ENCODE peak calls at places on chromosomes 12 and 14, in nine cellular contexts. G, H, Q, U, M, E, Y, X and R are unnamed samples.

GRCh38 chr14:92706386-92706785 is 42.0 kb downstream of the LGMN start:
- DNase-seq in G (no peak), H (no peak), Q (no peak), U (no peak), M (no peak), E (no peak), Y (no peak), X (no peak), R (no peak)

GRCh38 chr12:92597997-92598396 is 104.8 kb upstream of the PLEKHG7 start:
- DNase-seq in G (peak; percentile 49), H (no peak), Q (no peak), U (no peak), M (no peak), E (no peak), Y (no peak), X (no peak), R (no peak)

GRCh38 chr12:24198070-24198469 is 248.6 kb upstream of the SOX5 start:
- DNase-seq in G (peak; percentile 11), H (no peak), Q (no peak), U (no peak), M (no peak), E (no peak), Y (no peak), X (no peak), R (no peak)

GRCh38 chr12:24838531-24838950 is 110.4 kb downstream of the BCAT1 start:
- DNase-seq in G (peak; percentile 94), H (no peak), Q (peak; percentile 24), U (no peak), M (no peak), E (no peak), Y (no peak), X (peak; percentile 26), R (no peak)

GRCh38 chr14:41872906-41873305 is 266.2 kb downstream of the LRFN5 start:
- DNase-seq in G (no peak), H (no peak), Q (no peak), U (no peak), M (no peak), E (no peak), Y (peak; percentile 32), X (no peak), R (no peak)

GRCh38 chr14:85934123-85934885 is 404.4 kb downstream of the FLRT2 start:
- DNase-seq in G (peak; percentile 4), H (peak; percentile 79), Q (peak; percentile 40), U (peak; percentile 21), M (no peak), E (no peak), Y (peak; percentile 67), X (no peak), R (peak; percentile 87)

GRCh38 chr14:103195828-103196615 is 72.8 kb downstream of the TNFAIP2 start:
- DNase-seq in G (no peak), H (no peak), Q (no peak), U (no peak), M (no peak), E (no peak), Y (no peak), X (no peak), R (no peak)

GRCh38 chr14:55749201-55749812 is 169.3 kb downstream of the KTN1 start:
- DNase-seq in G (no peak), H (no peak), Q (no peak), U (peak; percentile 29), M (no peak), E (no peak), Y (peak; percentile 78), X (no peak), R (peak; percentile 90)

GRCh38 chr14:41607119-41607785 is 576 bp downstream of the LRFN5 start:
- DNase-seq in G (peak; percentile 53), H (no peak), Q (no peak), U (peak; percentile 42), M (no peak), E (peak; percentile 65), Y (peak; percentile 74), X (no peak), R (peak; percentile 92)

GRCh38 chr14:94769413-94770250 is at the start of gene GSC:
- DNase-seq in G (peak; percentile 22), H (peak; percentile 15), Q (no peak), U (no peak), M (no peak), E (peak; percentile 14), Y (peak; percentile 46), X (no peak), R (peak; percentile 47)

GRCh38 chr12:53856132-53856531 is 82.5 kb upstream of the HOXC13 start:
- DNase-seq in G (no peak), H (no peak), Q (no peak), U (no peak), M (no peak), E (no peak), Y (no peak), X (no peak), R (no peak)

GRCh38 chr14:33068626-33069025 is 129.9 kb downstream of the NPAS3 start:
- DNase-seq in G (no peak), H (no peak), Q (no peak), U (no peak), M (no peak), E (no peak), Y (no peak), X (no peak), R (no peak)

GRCh38 chr14:90816686-90817436 is 631 bp upstream of the TTC7B start:
- DNase-seq in G (no peak), H (no peak), Q (no peak), U (no peak), M (no peak), E (no peak), Y (no peak), X (no peak), R (no peak)

GRCh38 chr12:110790301-110790700 is 47.6 kb upstream of the PPP1CC start:
- DNase-seq in G (peak; percentile 52), H (no peak), Q (no peak), U (no peak), M (no peak), E (no peak), Y (no peak), X (no peak), R (no peak)

GRCh38 chr14:61476737-61477410 is 155.5 kb downstream of the PRKCH start:
- DNase-seq in G (peak; percentile 98), H (peak; percentile 84), Q (no peak), U (no peak), M (no peak), E (no peak), Y (no peak), X (peak; percentile 51), R (no peak)

GRCh38 chr12:124233041-124233836 is 61.7 kb upstream of the RFLNA start:
- DNase-seq in G (peak; percentile 97), H (no peak), Q (no peak), U (peak; percentile 18), M (no peak), E (no peak), Y (no peak), X (no peak), R (no peak)

GRCh38 chr12:18054925-18055324 is 35.1 kb downstream of the RERGL start:
- DNase-seq in G (no peak), H (no peak), Q (no peak), U (peak; percentile 38), M (no peak), E (no peak), Y (no peak), X (no peak), R (no peak)

GRCh38 chr14:41285193-41285748 is 321.4 kb upstream of the LRFN5 start:
- DNase-seq in G (peak; percentile 17), H (no peak), Q (no peak), U (peak; percentile 80), M (no peak), E (peak; percentile 97), Y (no peak), X (no peak), R (peak; percentile 19)

GRCh38 chr14:92632546-92633273 is 115.7 kb downstream of the LGMN start:
- DNase-seq in G (no peak), H (no peak), Q (no peak), U (no peak), M (no peak), E (no peak), Y (no peak), X (no peak), R (no peak)

GRCh38 chr12:25825494-25825893 is 133.0 kb upstream of the RASSF8 start:
- DNase-seq in G (peak; percentile 69), H (no peak), Q (no peak), U (no peak), M (no peak), E (peak; percentile 4), Y (no peak), X (no peak), R (no peak)

GRCh38 chr14:88166616-88167015 is 156.5 kb downstream of the KCNK10 start:
- DNase-seq in G (no peak), H (no peak), Q (no peak), U (no peak), M (no peak), E (no peak), Y (no peak), X (no peak), R (no peak)